ENCODE peak calls at places on chromosome X, in nine cellular contexts. One of them, this sample, is unnamed.

GRCh38 chrX:154056739-154057367 is 37.2 kb upstream of the IRAK1 start:
- DNase-seq in right lobe of liver: peak
- DNase-seq in heart right ventricle: no peak
- DNase-seq in nephron progenitor cell: no peak
- DNase-seq in Panc1: no peak
- DNase-seq in H9: no peak
- DNase-seq in sigmoid colon: no peak
- DNase-seq in GM13976: no peak
- DNase-seq in mammary epithelial cell: peak
- DNase-seq in this sample: no peak

GRCh38 chrX:45165726-45166125 is 35.0 kb downstream of the DIPK2B start:
- DNase-seq in right lobe of liver: no peak
- DNase-seq in heart right ventricle: no peak
- DNase-seq in nephron progenitor cell: no peak
- DNase-seq in Panc1: no peak
- DNase-seq in H9: no peak
- DNase-seq in sigmoid colon: no peak
- DNase-seq in GM13976: no peak
- DNase-seq in mammary epithelial cell: no peak
- DNase-seq in this sample: no peak

GRCh38 chrX:102727761-102728160 is 7.2 kb downstream of the GPRASP3 start:
- DNase-seq in right lobe of liver: no peak
- DNase-seq in heart right ventricle: no peak
- DNase-seq in nephron progenitor cell: no peak
- DNase-seq in Panc1: no peak
- DNase-seq in H9: no peak
- DNase-seq in sigmoid colon: no peak
- DNase-seq in GM13976: no peak
- DNase-seq in mammary epithelial cell: no peak
- DNase-seq in this sample: no peak

GRCh38 chrX:12767856-12768255 is 23.4 kb upstream of the PRPS2 start:
- DNase-seq in right lobe of liver: no peak
- DNase-seq in heart right ventricle: no peak
- DNase-seq in nephron progenitor cell: no peak
- DNase-seq in Panc1: no peak
- DNase-seq in H9: no peak
- DNase-seq in sigmoid colon: no peak
- DNase-seq in GM13976: no peak
- DNase-seq in mammary epithelial cell: no peak
- DNase-seq in this sample: no peak

GRCh38 chrX:119990409-119990994 is 47.0 kb upstream of the NKAP start:
- DNase-seq in right lobe of liver: no peak
- DNase-seq in heart right ventricle: no peak
- DNase-seq in nephron progenitor cell: peak
- DNase-seq in Panc1: no peak
- DNase-seq in H9: peak
- DNase-seq in sigmoid colon: no peak
- DNase-seq in GM13976: no peak
- DNase-seq in mammary epithelial cell: no peak
- DNase-seq in this sample: no peak

GRCh38 chrX:107726809-107727534 is 48.6 kb downstream of the TSC22D3 start:
- DNase-seq in right lobe of liver: no peak
- DNase-seq in heart right ventricle: no peak
- DNase-seq in nephron progenitor cell: no peak
- DNase-seq in Panc1: no peak
- DNase-seq in H9: no peak
- DNase-seq in sigmoid colon: no peak
- DNase-seq in GM13976: no peak
- DNase-seq in mammary epithelial cell: no peak
- DNase-seq in this sample: no peak

GRCh38 chrX:153878969-153879653 is 6.9 kb downstream of the L1CAM start:
- DNase-seq in right lobe of liver: no peak
- DNase-seq in heart right ventricle: no peak
- DNase-seq in nephron progenitor cell: peak
- DNase-seq in Panc1: no peak
- DNase-seq in H9: peak
- DNase-seq in sigmoid colon: no peak
- DNase-seq in GM13976: peak
- DNase-seq in mammary epithelial cell: no peak
- DNase-seq in this sample: peak

GRCh38 chrX:131305926-131306325 is 16.8 kb upstream of the IGSF1 start:
- DNase-seq in right lobe of liver: no peak
- DNase-seq in heart right ventricle: no peak
- DNase-seq in nephron progenitor cell: no peak
- DNase-seq in Panc1: no peak
- DNase-seq in H9: no peak
- DNase-seq in sigmoid colon: no peak
- DNase-seq in GM13976: no peak
- DNase-seq in mammary epithelial cell: no peak
- DNase-seq in this sample: no peak

GRCh38 chrX:1417921-1418875 is 26.3 kb upstream of the SLC25A6 start:
- DNase-seq in right lobe of liver: peak
- DNase-seq in heart right ventricle: no peak
- DNase-seq in nephron progenitor cell: no peak
- DNase-seq in Panc1: no peak
- DNase-seq in H9: no peak
- DNase-seq in sigmoid colon: peak
- DNase-seq in GM13976: no peak
- DNase-seq in mammary epithelial cell: no peak
- DNase-seq in this sample: no peak

GRCh38 chrX:154370882-154371770 is 3.3 kb downstream of the FLNA start:
- DNase-seq in right lobe of liver: peak
- DNase-seq in heart right ventricle: peak
- DNase-seq in nephron progenitor cell: peak
- DNase-seq in Panc1: peak
- DNase-seq in H9: peak
- DNase-seq in sigmoid colon: peak
- DNase-seq in GM13976: peak
- DNase-seq in mammary epithelial cell: peak
- DNase-seq in this sample: peak

GRCh38 chrX:148634591-148634990 is 134.2 kb downstream of the AFF2 start:
- DNase-seq in right lobe of liver: no peak
- DNase-seq in heart right ventricle: no peak
- DNase-seq in nephron progenitor cell: no peak
- DNase-seq in Panc1: no peak
- DNase-seq in H9: no peak
- DNase-seq in sigmoid colon: no peak
- DNase-seq in GM13976: no peak
- DNase-seq in mammary epithelial cell: no peak
- DNase-seq in this sample: no peak

GRCh38 chrX:103309860-103310591 is 764 bp downstream of the BEX2 start:
- DNase-seq in right lobe of liver: no peak
- DNase-seq in heart right ventricle: no peak
- DNase-seq in nephron progenitor cell: peak
- DNase-seq in Panc1: no peak
- DNase-seq in H9: no peak
- DNase-seq in sigmoid colon: no peak
- DNase-seq in GM13976: no peak
- DNase-seq in mammary epithelial cell: no peak
- DNase-seq in this sample: no peak

GRCh38 chrX:41733939-41734338 is 10.0 kb downstream of the GPR82 start:
- DNase-seq in right lobe of liver: no peak
- DNase-seq in heart right ventricle: no peak
- DNase-seq in nephron progenitor cell: no peak
- DNase-seq in Panc1: no peak
- DNase-seq in H9: no peak
- DNase-seq in sigmoid colon: no peak
- DNase-seq in GM13976: peak
- DNase-seq in mammary epithelial cell: peak
- DNase-seq in this sample: peak

GRCh38 chrX:115229337-115229991 is 4.4 kb downstream of the LRCH2 start:
- DNase-seq in right lobe of liver: no peak
- DNase-seq in heart right ventricle: no peak
- DNase-seq in nephron progenitor cell: no peak
- DNase-seq in Panc1: no peak
- DNase-seq in H9: no peak
- DNase-seq in sigmoid colon: no peak
- DNase-seq in GM13976: no peak
- DNase-seq in mammary epithelial cell: no peak
- DNase-seq in this sample: no peak

DNA sequence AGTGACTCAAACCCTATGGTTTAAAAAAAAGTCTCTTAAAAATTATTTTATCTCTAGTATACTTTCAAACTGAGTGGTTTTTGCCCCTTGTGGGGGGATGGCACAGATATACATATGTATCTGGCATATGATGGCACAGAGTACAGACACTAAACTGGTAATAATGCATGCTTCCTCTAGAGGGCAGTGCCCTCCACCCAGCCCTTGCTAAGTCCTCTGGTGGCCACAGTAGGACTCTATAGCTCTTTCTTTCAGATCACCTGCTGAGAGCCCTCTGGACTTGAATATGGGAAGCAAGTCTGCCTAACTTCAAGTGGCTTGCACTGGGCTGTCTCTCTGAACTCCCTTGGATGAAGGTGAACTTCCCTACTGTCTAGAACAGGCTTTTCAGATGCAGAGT is 66.3 kb downstream of the TSPAN7 start:
- DNase-seq in right lobe of liver: no peak
- DNase-seq in heart right ventricle: no peak
- DNase-seq in nephron progenitor cell: no peak
- DNase-seq in Panc1: peak
- DNase-seq in H9: peak
- DNase-seq in sigmoid colon: no peak
- DNase-seq in GM13976: peak
- DNase-seq in mammary epithelial cell: peak
- DNase-seq in this sample: peak
- TF ChIP-seq CTCF in right lobe of liver: peak
- TF ChIP-seq CTCF in heart right ventricle: peak
- TF ChIP-seq CTCF in nephron progenitor cell: peak
- TF ChIP-seq CTCF in Panc1: peak
- TF ChIP-seq CTCF in H9: peak
- TF ChIP-seq CTCF in sigmoid colon: no peak
- TF ChIP-seq CTCF in GM13976: peak
- TF ChIP-seq CTCF in mammary epithelial cell: peak
- TF ChIP-seq CTCF in this sample: peak

DNA sequence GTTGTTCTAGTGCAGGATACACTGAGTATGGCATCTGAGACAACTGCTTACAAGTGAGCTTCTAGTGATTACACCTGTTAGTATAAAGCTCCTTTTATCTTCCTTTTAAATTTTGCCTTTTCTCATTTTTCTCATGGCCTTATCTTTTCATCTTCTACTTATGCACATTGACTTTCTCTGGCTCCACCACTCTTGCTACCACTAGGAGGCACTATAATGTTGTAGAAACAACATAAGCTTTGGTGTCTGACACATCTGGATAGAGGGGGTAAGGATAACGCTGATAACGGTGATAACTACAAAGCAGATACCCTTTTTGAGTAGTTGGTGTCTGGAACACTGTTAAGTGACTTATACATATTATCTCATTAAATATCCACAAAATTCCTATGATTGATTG is 187.4 kb upstream of the TEX13C start:
- DNase-seq in right lobe of liver: no peak
- DNase-seq in heart right ventricle: no peak
- DNase-seq in nephron progenitor cell: no peak
- DNase-seq in Panc1: no peak
- DNase-seq in H9: no peak
- DNase-seq in sigmoid colon: no peak
- DNase-seq in GM13976: no peak
- DNase-seq in mammary epithelial cell: peak
- DNase-seq in this sample: no peak
- TF ChIP-seq CTCF in right lobe of liver: peak
- TF ChIP-seq CTCF in heart right ventricle: no peak
- TF ChIP-seq CTCF in nephron progenitor cell: peak
- TF ChIP-seq CTCF in Panc1: peak
- TF ChIP-seq CTCF in H9: peak
- TF ChIP-seq CTCF in sigmoid colon: no peak
- TF ChIP-seq CTCF in GM13976: peak
- TF ChIP-seq CTCF in mammary epithelial cell: peak
- TF ChIP-seq CTCF in this sample: no peak

GRCh38 chrX:30620125-30620524 is 33.1 kb upstream of the GK start:
- DNase-seq in right lobe of liver: peak
- DNase-seq in heart right ventricle: no peak
- DNase-seq in nephron progenitor cell: no peak
- DNase-seq in Panc1: no peak
- DNase-seq in H9: no peak
- DNase-seq in sigmoid colon: no peak
- DNase-seq in GM13976: no peak
- DNase-seq in mammary epithelial cell: no peak
- DNase-seq in this sample: no peak

GRCh38 chrX:30620980-30621716 is 32.1 kb upstream of the GK start:
- DNase-seq in right lobe of liver: no peak
- DNase-seq in heart right ventricle: no peak
- DNase-seq in nephron progenitor cell: no peak
- DNase-seq in Panc1: no peak
- DNase-seq in H9: no peak
- DNase-seq in sigmoid colon: no peak
- DNase-seq in GM13976: no peak
- DNase-seq in mammary epithelial cell: peak
- DNase-seq in this sample: no peak

GRCh38 chrX:30615229-30615628 is 37.7 kb upstream of the TASL start:
- DNase-seq in right lobe of liver: no peak
- DNase-seq in heart right ventricle: no peak
- DNase-seq in nephron progenitor cell: no peak
- DNase-seq in Panc1: no peak
- DNase-seq in H9: no peak
- DNase-seq in sigmoid colon: no peak
- DNase-seq in GM13976: no peak
- DNase-seq in mammary epithelial cell: peak
- DNase-seq in this sample: no peak

GRCh38 chrX:30622361-30622760 is 30.9 kb upstream of the GK start:
- DNase-seq in right lobe of liver: no peak
- DNase-seq in heart right ventricle: no peak
- DNase-seq in nephron progenitor cell: no peak
- DNase-seq in Panc1: no peak
- DNase-seq in H9: no peak
- DNase-seq in sigmoid colon: no peak
- DNase-seq in GM13976: no peak
- DNase-seq in mammary epithelial cell: no peak
- DNase-seq in this sample: no peak

DNA sequence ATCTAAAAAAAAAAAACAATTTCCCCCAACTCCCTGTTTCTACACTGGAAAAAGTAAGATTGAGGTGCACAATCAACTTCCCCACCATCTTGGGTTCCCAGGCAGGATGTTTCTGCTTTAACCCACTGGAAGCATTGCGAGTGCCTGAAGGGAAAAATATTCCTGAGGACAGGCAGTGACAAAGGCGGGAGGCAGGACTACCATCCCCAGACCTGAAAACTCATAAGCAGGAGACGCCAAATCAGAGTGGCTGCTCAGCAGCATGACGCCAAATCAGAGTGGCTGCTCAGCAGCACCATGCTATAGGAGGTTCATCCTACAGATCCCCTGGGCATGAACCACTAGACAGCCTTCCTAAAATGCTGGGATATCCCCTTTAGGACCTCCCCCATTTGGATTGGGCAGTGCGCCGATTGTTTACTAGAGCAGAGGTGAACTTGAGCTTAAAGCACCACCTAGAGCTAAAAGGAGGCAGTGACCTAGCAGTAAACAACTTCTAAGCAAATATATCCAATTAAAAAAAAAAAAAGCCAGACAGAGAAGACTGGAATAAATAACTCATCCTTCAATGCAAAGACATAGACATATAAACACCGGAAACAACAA is 35.0 kb upstream of the GK start:
- DNase-seq in right lobe of liver: peak
- DNase-seq in heart right ventricle: no peak
- DNase-seq in nephron progenitor cell: no peak
- DNase-seq in Panc1: no peak
- DNase-seq in H9: peak
- DNase-seq in sigmoid colon: no peak
- DNase-seq in GM13976: peak
- DNase-seq in mammary epithelial cell: no peak
- DNase-seq in this sample: no peak
- TF ChIP-seq CTCF in right lobe of liver: peak
- TF ChIP-seq CTCF in heart right ventricle: no peak
- TF ChIP-seq CTCF in nephron progenitor cell: no peak
- TF ChIP-seq CTCF in Panc1: peak
- TF ChIP-seq CTCF in H9: peak
- TF ChIP-seq CTCF in sigmoid colon: no peak
- TF ChIP-seq CTCF in GM13976: no peak
- TF ChIP-seq CTCF in mammary epithelial cell: no peak
- TF ChIP-seq CTCF in this sample: no peak

GRCh38 chrX:24175276-24175675 is 25.7 kb downstream of the ZFX start:
- DNase-seq in right lobe of liver: no peak
- DNase-seq in heart right ventricle: no peak
- DNase-seq in nephron progenitor cell: no peak
- DNase-seq in Panc1: no peak
- DNase-seq in H9: no peak
- DNase-seq in sigmoid colon: no peak
- DNase-seq in GM13976: no peak
- DNase-seq in mammary epithelial cell: no peak
- DNase-seq in this sample: no peak
- TF ChIP-seq CTCF in right lobe of liver: no peak
- TF ChIP-seq CTCF in heart right ventricle: no peak
- TF ChIP-seq CTCF in nephron progenitor cell: no peak
- TF ChIP-seq CTCF in Panc1: no peak
- TF ChIP-seq CTCF in H9: no peak
- TF ChIP-seq CTCF in sigmoid colon: no peak
- TF ChIP-seq CTCF in GM13976: no peak
- TF ChIP-seq CTCF in mammary epithelial cell: no peak
- TF ChIP-seq CTCF in this sample: no peak